ENCODE peak calls at places on chromosomes 12 and 14, in eight cellular contexts. F is AG04450; K is heart left ventricle; M is H7; G is activated CD4-positive, alpha-beta T cell treated with anti-CD3 and anti-CD28 coated beads for 4 hours; J is endothelial cell; U is T-cell; V is GM10248. C is an unnamed sample.

GRCh38 chr14:30296956-30297405 is 262.0 kb upstream of the G2E3 start:
- DNase-seq in F (no peak), K (no peak), M (no peak), G (no peak), J (no peak), U (no peak), V (no peak), C (no peak)

GRCh38 chr12:128817115-128818015 is 6.4 kb downstream of the SLC15A4 start:
- DNase-seq in F (no peak), K (peak; percentile 69), M (no peak), G (no peak), J (no peak), U (no peak), V (peak; percentile 58), C (no peak)

GRCh38 chr12:51883998-51884675 is 3.8 kb upstream of the ANKRD33 start:
- DNase-seq in F (no peak), K (no peak), M (no peak), G (no peak), J (no peak), U (no peak), V (no peak), C (no peak)

GRCh38 chr12:126464157-126464556 is 1398.9 kb downstream of the AACS start:
- DNase-seq in F (no peak), K (no peak), M (no peak), G (no peak), J (no peak), U (no peak), V (no peak), C (no peak)

GRCh38 chr14:30600907-30601578 is 21.1 kb upstream of the SCFD1 start:
- DNase-seq in F (no peak), K (no peak), M (no peak), G (no peak), J (no peak), U (no peak), V (no peak), C (no peak)

GRCh38 chr14:99603965-99604765 is at the start of gene CCDC85C:
- DNase-seq in F (peak; percentile 80), K (peak; percentile 97), M (peak; percentile 100), G (peak; percentile 92), J (peak; percentile 99), U (peak; percentile 90), V (peak; percentile 96), C (peak; percentile 93)

GRCh38 chr12:124524231-124524925 is 43.0 kb downstream of the NCOR2 start:
- DNase-seq in F (peak; percentile 41), K (peak; percentile 52), M (no peak), G (no peak), J (no peak), U (no peak), V (no peak), C (no peak)

GRCh38 chr14:61774861-61775260 is 12.6 kb downstream of the SNAPC1 start:
- DNase-seq in F (no peak), K (no peak), M (no peak), G (no peak), J (no peak), U (no peak), V (no peak), C (no peak)

GRCh38 chr12:63276537-63277365 is 125.8 kb upstream of the AVPR1A start:
- DNase-seq in F (no peak), K (no peak), M (peak; percentile 17), G (no peak), J (peak; percentile 54), U (no peak), V (peak; percentile 7), C (no peak)

GRCh38 chr12:119375170-119375569 is 40.6 kb downstream of the CCDC60 start:
- DNase-seq in F (no peak), K (no peak), M (no peak), G (no peak), J (no peak), U (no peak), V (no peak), C (no peak)

GRCh38 chr14:100129161-100129589 is 30.3 kb downstream of the DEGS2 start:
- DNase-seq in F (no peak), K (no peak), M (no peak), G (no peak), J (no peak), U (no peak), V (no peak), C (no peak)

GRCh38 chr14:77849711-77850110 is 49.8 kb downstream of the ADCK1 start:
- DNase-seq in F (no peak), K (no peak), M (no peak), G (no peak), J (no peak), U (no peak), V (no peak), C (no peak)

GRCh38 chr14:101221549-101222160 is 318.1 kb upstream of the RTL1 start:
- DNase-seq in F (no peak), K (no peak), M (peak; percentile 6), G (no peak), J (no peak), U (no peak), V (no peak), C (no peak)

GRCh38 chr12:43309845-43310405 is 242.1 kb downstream of the ADAMTS20 start:
- DNase-seq in F (peak; percentile 96), K (no peak), M (no peak), G (no peak), J (no peak), U (no peak), V (no peak), C (no peak)

GRCh38 chr14:92460916-92461579 is 52.5 kb upstream of the RIN3 start:
- DNase-seq in F (no peak), K (no peak), M (peak; percentile 22), G (no peak), J (no peak), U (no peak), V (no peak), C (no peak)

GRCh38 chr12:88947486-88948043 is 367.3 kb upstream of the KITLG start:
- DNase-seq in F (no peak), K (no peak), M (no peak), G (no peak), J (no peak), U (no peak), V (no peak), C (no peak)

GRCh38 chr12:70052931-70053497 is 190.2 kb upstream of the CNOT2 start:
- DNase-seq in F (no peak), K (no peak), M (no peak), G (no peak), J (no peak), U (no peak), V (no peak), C (no peak)

GRCh38 chr12:10304161-10304574 is 3.5 kb upstream of the KLRD1 start:
- DNase-seq in F (peak; percentile 63), K (no peak), M (no peak), G (no peak), J (no peak), U (no peak), V (no peak), C (no peak)

GRCh38 chr14:72714094-72714493 is 179.8 kb downstream of the DPF3 start:
- DNase-seq in F (no peak), K (no peak), M (no peak), G (no peak), J (no peak), U (peak; percentile 49), V (peak; percentile 52), C (peak; percentile 61)

GRCh38 chr12:22538336-22538735 is 6.0 kb downstream of the C2CD5 start:
- DNase-seq in F (no peak), K (no peak), M (no peak), G (no peak), J (no peak), U (no peak), V (no peak), C (no peak)

GRCh38 chr12:49364989-49365388 is 2.3 kb upstream of the SPATS2 start:
- DNase-seq in F (no peak), K (no peak), M (no peak), G (no peak), J (no peak), U (no peak), V (no peak), C (no peak)

GRCh38 chr12:116366456-116366776 is 88.9 kb upstream of the MED13L start:
- DNase-seq in F (no peak), K (no peak), M (no peak), G (no peak), J (no peak), U (no peak), V (no peak), C (no peak)

GRCh38 chr12:108515916-108516315 is 839 bp downstream of the FICD start:
- DNase-seq in F (no peak), K (no peak), M (no peak), G (no peak), J (no peak), U (no peak), V (no peak), C (no peak)

GRCh38 chr14:99177046-99177655 is 94.8 kb downstream of the BCL11B start:
- DNase-seq in F (no peak), K (no peak), M (peak; percentile 22), G (no peak), J (no peak), U (no peak), V (no peak), C (no peak)

GRCh38 chr14:45810152-45810872 is 557.3 kb upstream of the MIS18BP1 start:
- DNase-seq in F (no peak), K (no peak), M (peak; percentile 30), G (no peak), J (peak; percentile 3), U (no peak), V (no peak), C (no peak)

GRCh38 chr14:74825008-74825407 is 50.9 kb downstream of the PROX2 start:
- DNase-seq in F (no peak), K (no peak), M (no peak), G (no peak), J (no peak), U (no peak), V (no peak), C (no peak)

GRCh38 chr12:109393437-109394345 is 46.0 kb downstream of the MYO1H start:
- DNase-seq in F (peak; percentile 16), K (no peak), M (peak; percentile 75), G (peak; percentile 22), J (peak; percentile 40), U (peak; percentile 30), V (peak; percentile 79), C (peak; percentile 57)

GRCh38 chr14:93035917-93036651 is 79.6 kb downstream of the ITPK1 start:
- DNase-seq in F (no peak), K (no peak), M (no peak), G (no peak), J (no peak), U (peak; percentile 8), V (no peak), C (no peak)

GRCh38 chr12:79668113-79668512 is 22.7 kb downstream of the PAWR start:
- DNase-seq in F (no peak), K (no peak), M (no peak), G (no peak), J (no peak), U (no peak), V (no peak), C (no peak)

GRCh38 chr12:79661629-79662028 is 29.1 kb downstream of the PAWR start:
- DNase-seq in F (no peak), K (no peak), M (no peak), G (no peak), J (no peak), U (no peak), V (no peak), C (no peak)

GRCh38 chr12:121804417-121805111 is 755 bp downstream of the SETD1B start:
- DNase-seq in F (no peak), K (peak; percentile 77), M (peak; percentile 71), G (peak; percentile 57), J (no peak), U (peak; percentile 71), V (peak; percentile 42), C (peak; percentile 54)

GRCh38 chr12:46547421-46548340 is 175.1 kb upstream of the SLC38A2 start:
- DNase-seq in F (no peak), K (no peak), M (no peak), G (no peak), J (no peak), U (no peak), V (no peak), C (no peak)

GRCh38 chr12:11307143-11307542 is 3.1 kb downstream of the PRB4 start:
- DNase-seq in F (no peak), K (no peak), M (no peak), G (no peak), J (no peak), U (no peak), V (no peak), C (no peak)

GRCh38 chr14:71163050-71163841 is 256.0 kb downstream of the PCNX1 start:
- DNase-seq in F (no peak), K (no peak), M (no peak), G (no peak), J (no peak), U (no peak), V (no peak), C (no peak)